ENCODE peak calls at places on chromosome 5, in four cellular contexts. One of them, this sample, is unnamed. For H3K4me1 and H3K9me3, the result is how much of the 10 kb centered on the place peaks cover.

GRCh38 chr5:108727154-108727638 is 20.5 kb upstream of the FER start:
- DNase-seq in fibroblast of lung: no peak
- DNase-seq in tibial nerve: no peak
- DNase-seq in heart right ventricle: peak
- DNase-seq in this sample: peak

GRCh38 chr5:141349917-141350619 is at the start of gene PCDHGB1:
- DNase-seq in fibroblast of lung: peak
- DNase-seq in heart right ventricle: peak
- DNase-seq in tibial nerve: no peak
- DNase-seq in this sample: no peak

GRCh38 chr5:120134944-120135343 is 329.2 kb upstream of the PRR16 start:
- DNase-seq in fibroblast of lung: no peak
- DNase-seq in tibial nerve: no peak
- DNase-seq in heart right ventricle: no peak
- DNase-seq in this sample: no peak

GRCh38 chr5:180830253-180831138 is 27.9 kb upstream of the MGAT1 start:
- DNase-seq in heart right ventricle: peak
- DNase-seq in tibial nerve: peak
- DNase-seq in fibroblast of lung: no peak
- DNase-seq in this sample: peak

GRCh38 chr5:127695336-127695735 is 7.9 kb upstream of the CCDC192 start:
- DNase-seq in heart right ventricle: no peak
- DNase-seq in tibial nerve: no peak
- DNase-seq in fibroblast of lung: no peak
- DNase-seq in this sample: no peak

GRCh38 chr5:3347741-3348140 is 247.9 kb upstream of the IRX1 start:
- DNase-seq in tibial nerve: no peak
- DNase-seq in fibroblast of lung: no peak
- DNase-seq in heart right ventricle: no peak
- DNase-seq in this sample: no peak

GRCh38 chr5:37721447-37721871 is 118.4 kb downstream of the GDNF start:
- DNase-seq in heart right ventricle: no peak
- DNase-seq in fibroblast of lung: peak
- DNase-seq in tibial nerve: no peak
- DNase-seq in this sample: no peak

GRCh38 chr5:76691470-76692273 is 24.3 kb upstream of the F2R start:
- DNase-seq in tibial nerve: no peak
- DNase-seq in fibroblast of lung: peak
- DNase-seq in heart right ventricle: peak
- DNase-seq in this sample: no peak

GRCh38 chr5:157303023-157303422 is 37.1 kb downstream of the CYFIP2 start:
- DNase-seq in heart right ventricle: no peak
- DNase-seq in fibroblast of lung: no peak
- DNase-seq in tibial nerve: no peak
- DNase-seq in this sample: no peak

GRCh38 chr5:42564689-42565356 is 141.6 kb downstream of the GHR start:
- DNase-seq in heart right ventricle: no peak
- DNase-seq in tibial nerve: no peak
- DNase-seq in fibroblast of lung: no peak
- DNase-seq in this sample: no peak

GRCh38 chr5:124650960-124651662 is 95.3 kb downstream of the ZNF608 start:
- DNase-seq in fibroblast of lung: no peak
- DNase-seq in heart right ventricle: peak
- DNase-seq in tibial nerve: no peak
- DNase-seq in this sample: no peak

GRCh38 chr5:127386557-127386956 is 96.0 kb downstream of the MEGF10 start:
- DNase-seq in fibroblast of lung: peak
- DNase-seq in tibial nerve: no peak
- DNase-seq in heart right ventricle: no peak
- DNase-seq in this sample: no peak

GRCh38 chr5:11298877-11299276 is 537.8 kb upstream of the DAP start:
- DNase-seq in fibroblast of lung: no peak
- DNase-seq in tibial nerve: no peak
- DNase-seq in heart right ventricle: no peak
- DNase-seq in this sample: no peak

GRCh38 chr5:136042665-136043121 is 13.9 kb downstream of the TGFBI start:
- DNase-seq in fibroblast of lung: peak
- DNase-seq in heart right ventricle: no peak
- DNase-seq in tibial nerve: no peak
- DNase-seq in this sample: peak

GRCh38 chr5:108529381-108529780 is 147.5 kb upstream of the FBXL17 start:
- DNase-seq in heart right ventricle: no peak
- DNase-seq in tibial nerve: no peak
- DNase-seq in fibroblast of lung: peak
- DNase-seq in this sample: no peak

GRCh38 chr5:13664377-13664776 is 280.1 kb downstream of the DNAH5 start:
- DNase-seq in fibroblast of lung: peak
- DNase-seq in tibial nerve: no peak
- DNase-seq in heart right ventricle: no peak
- DNase-seq in this sample: no peak

GRCh38 chr5:149799119-149799623 is 69.1 kb downstream of the PPARGC1B start:
- DNase-seq in tibial nerve: no peak
- DNase-seq in fibroblast of lung: peak
- DNase-seq in heart right ventricle: peak
- DNase-seq in this sample: no peak

GRCh38 chr5:140557136-140557805 is at the start of gene SRA1:
- DNase-seq in heart right ventricle: peak
- DNase-seq in fibroblast of lung: peak
- DNase-seq in tibial nerve: peak
- DNase-seq in this sample: peak

GRCh38 chr5:126826619-126827215 is 49.8 kb downstream of the LMNB1 start:
- DNase-seq in heart right ventricle: no peak
- DNase-seq in fibroblast of lung: no peak
- DNase-seq in tibial nerve: no peak
- DNase-seq in this sample: no peak

GRCh38 chr5:165616550-165617430 is 2111.4 kb downstream of the MAT2B start:
- DNase-seq in heart right ventricle: no peak
- DNase-seq in fibroblast of lung: peak
- DNase-seq in tibial nerve: no peak
- DNase-seq in this sample: no peak

GRCh38 chr5:52356311-52356918 is 431.3 kb upstream of the ITGA1 start:
- DNase-seq in heart right ventricle: no peak
- DNase-seq in tibial nerve: no peak
- DNase-seq in fibroblast of lung: no peak
- DNase-seq in this sample: no peak

GRCh38 chr5:5014836-5015235 is 125.3 kb upstream of the ADAMTS16 start:
- DNase-seq in fibroblast of lung: peak
- DNase-seq in heart right ventricle: no peak
- DNase-seq in tibial nerve: no peak
- DNase-seq in this sample: no peak

GRCh38 chr5:39001683-39002082 is 72.5 kb downstream of the RICTOR start:
- DNase-seq in tibial nerve: no peak
- DNase-seq in heart right ventricle: no peak
- DNase-seq in fibroblast of lung: no peak
- DNase-seq in this sample: no peak

DNA sequence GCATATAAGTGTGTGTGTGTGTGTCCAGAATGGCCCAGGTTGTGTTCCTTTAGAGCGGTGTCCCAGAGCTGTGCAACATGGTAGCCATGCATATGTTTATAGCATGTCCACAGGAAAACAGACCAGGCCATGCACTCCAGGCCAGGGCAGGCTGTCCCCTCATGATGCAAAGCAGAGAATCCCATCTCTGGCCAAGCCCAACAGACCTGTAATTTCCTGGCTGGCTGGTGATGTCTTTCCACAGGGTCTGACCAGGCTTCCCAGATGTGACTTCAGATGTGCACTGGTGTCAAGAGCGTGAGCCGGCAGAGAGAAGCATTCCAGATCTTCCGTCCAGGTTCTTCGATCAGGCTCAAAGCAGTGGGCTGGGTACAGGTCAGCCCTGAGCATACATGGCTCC is 21.1 kb upstream of the TCF7 start:
- DNase-seq in heart right ventricle: no peak
- DNase-seq in fibroblast of lung: no peak
- DNase-seq in tibial nerve: no peak
- DNase-seq in this sample: no peak
- H3K4me1 ChIP-seq in heart right ventricle: under half
- H3K4me1 ChIP-seq in fibroblast of lung: under half
- H3K4me1 ChIP-seq in tibial nerve: under half
- H3K4me1 ChIP-seq in this sample: under half

DNA sequence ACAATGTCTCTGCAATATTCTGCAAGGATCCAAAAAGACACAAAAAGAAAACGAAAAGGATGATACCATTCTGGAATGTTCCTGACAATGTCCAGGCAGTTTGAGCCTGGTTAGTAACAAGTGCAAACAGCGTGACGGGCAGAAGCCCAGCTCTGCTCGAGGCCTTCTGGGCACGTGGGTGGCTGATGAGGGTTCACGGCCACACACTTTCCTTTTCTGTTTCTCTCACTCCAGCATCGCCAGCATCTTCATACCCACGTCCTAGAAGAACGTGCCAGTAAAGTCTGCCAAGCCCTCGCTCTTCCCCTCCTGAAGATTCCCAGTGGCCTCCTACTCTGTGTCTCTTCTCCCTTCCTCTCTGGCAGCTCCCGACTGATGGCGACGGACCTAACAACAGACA is 36.7 kb downstream of the COL23A1 start:
- DNase-seq in heart right ventricle: no peak
- DNase-seq in fibroblast of lung: no peak
- DNase-seq in tibial nerve: no peak
- DNase-seq in this sample: no peak
- TF ChIP-seq CTCF in heart right ventricle: no peak
- TF ChIP-seq CTCF in fibroblast of lung: no peak
- TF ChIP-seq CTCF in tibial nerve: no peak
- TF ChIP-seq CTCF in this sample: no peak

GRCh38 chr5:166772770-166773169 is 1518.7 kb upstream of the WWC1 start:
- DNase-seq in heart right ventricle: no peak
- DNase-seq in tibial nerve: no peak
- DNase-seq in fibroblast of lung: peak
- DNase-seq in this sample: no peak
- H3K9me3 ChIP-seq in heart right ventricle: under half
- H3K9me3 ChIP-seq in tibial nerve: under half
- H3K9me3 ChIP-seq in fibroblast of lung: under half
- H3K9me3 ChIP-seq in this sample: under half

GRCh38 chr5:1159341-1159675 is 42.1 kb upstream of the SLC6A19 start:
- DNase-seq in tibial nerve: no peak
- DNase-seq in heart right ventricle: no peak
- DNase-seq in fibroblast of lung: no peak
- DNase-seq in this sample: no peak
- H3K4me1 ChIP-seq in tibial nerve: under half
- H3K4me1 ChIP-seq in heart right ventricle: under half
- H3K4me1 ChIP-seq in fibroblast of lung: under half
- H3K4me1 ChIP-seq in this sample: under half